ENCODE peak calls at places on chromosomes 2 and 18, in four cellular contexts. P is astrocyte of the cerebellum, L is right atrium auricular region, Q is fibroblast of lung. B is an unnamed sample.

GRCh38 chr2:148301362-148301761 is 280.5 kb downstream of the MBD5 start:
- DNase-seq in P (no peak), L (no peak), Q (no peak), B (no peak)

GRCh38 chr2:203664029-203664755 is 42.2 kb upstream of the CD28 start:
- DNase-seq in P (no peak), L (no peak), Q (no peak), B (no peak)

GRCh38 chr18:45449761-45450227 is 165.5 kb upstream of the SLC14A2 start:
- DNase-seq in P (no peak), L (no peak), Q (peak; percentile 57), B (no peak)

GRCh38 chr2:191311627-191312026 is 66.4 kb downstream of the MYO1B start:
- DNase-seq in P (peak; percentile 32), L (no peak), Q (peak; percentile 92), B (peak; percentile 75)

GRCh38 chr2:40103163-40103562 is 324.1 kb upstream of the THUMPD2 start:
- DNase-seq in P (no peak), L (no peak), Q (peak; percentile 90), B (no peak)

GRCh38 chr2:31011565-31011964 is 126.7 kb downstream of the GALNT14 start:
- DNase-seq in P (no peak), L (no peak), Q (no peak), B (no peak)

GRCh38 chr2:222875482-222875881 is 14.6 kb downstream of the ACSL3 start:
- DNase-seq in P (no peak), L (no peak), Q (no peak), B (no peak)

GRCh38 chr2:10238991-10239485 is 63.7 kb upstream of the HPCAL1 start:
- DNase-seq in P (no peak), L (no peak), Q (no peak), B (no peak)

GRCh38 chr2:201797175-201797840 is 9.0 kb upstream of the CDK15 start:
- DNase-seq in P (peak; percentile 88), L (no peak), Q (peak; percentile 93), B (peak; percentile 66)

GRCh38 chr18:33010149-33010548 is 237.3 kb upstream of the KLHL14 start:
- DNase-seq in P (peak; percentile 8), L (no peak), Q (peak; percentile 69), B (peak; percentile 57)

GRCh38 chr2:72349016-72349415 is 201.4 kb upstream of the CYP26B1 start:
- DNase-seq in P (no peak), L (no peak), Q (peak; percentile 8), B (no peak)

GRCh38 chr2:139439100-139439499 is 658.9 kb upstream of the NXPH2 start:
- DNase-seq in P (no peak), L (no peak), Q (no peak), B (no peak)

GRCh38 chr2:132923787-132924186 is 253.8 kb upstream of the LYPD1 start:
- DNase-seq in P (peak; percentile 34), L (no peak), Q (peak; percentile 86), B (no peak)

GRCh38 chr18:8299054-8299708 is 310.1 kb upstream of the RAB12 start:
- DNase-seq in P (no peak), L (no peak), Q (no peak), B (no peak)

GRCh38 chr2:234290671-234291070 is 206.2 kb downstream of the ARL4C start:
- DNase-seq in P (no peak), L (peak; percentile 67), Q (peak; percentile 28), B (no peak)

GRCh38 chr2:152861349-152861942 is 143.0 kb downstream of the ARL6IP6 start:
- DNase-seq in P (no peak), L (no peak), Q (no peak), B (no peak)

GRCh38 chr2:229408982-229409381 is 137.9 kb upstream of the PID1 start:
- DNase-seq in P (no peak), L (no peak), Q (no peak), B (no peak)

GRCh38 chr2:229410312-229410711 is 139.2 kb upstream of the PID1 start:
- DNase-seq in P (no peak), L (no peak), Q (no peak), B (no peak)

GRCh38 chr2:229409751-229410181 is 138.7 kb upstream of the PID1 start:
- DNase-seq in P (no peak), L (no peak), Q (no peak), B (no peak)

GRCh38 chr2:229407170-229407569 is 136.1 kb upstream of the PID1 start:
- DNase-seq in P (peak; percentile 80), L (peak; percentile 96), Q (peak; percentile 88), B (peak; percentile 61)

DNA sequence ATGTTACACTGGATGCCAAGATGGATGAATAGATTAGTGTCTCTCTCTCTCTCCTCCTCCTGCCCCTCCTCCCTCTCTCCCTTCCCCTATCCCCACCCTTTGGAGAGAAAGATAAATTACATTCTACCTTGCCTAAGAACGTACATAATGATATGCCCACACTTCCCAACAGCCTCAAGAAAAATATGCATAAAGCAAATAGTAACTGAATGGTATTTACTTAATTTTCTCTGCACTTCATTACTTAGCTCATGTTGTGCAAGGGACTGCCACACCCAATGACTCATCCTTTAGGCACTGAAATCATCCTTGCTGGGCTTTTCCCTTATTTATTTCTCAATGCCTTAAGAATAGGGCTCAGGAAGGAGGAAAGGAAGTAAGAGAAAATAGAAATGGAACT is 137.3 kb upstream of the PID1 start:
- DNase-seq in P (peak; percentile 71), L (peak; percentile 78), Q (peak; percentile 94), B (peak; percentile 88)
- TF ChIP-seq CTCF in P (no peak), L (no peak), Q (no peak), B (no peak)

GRCh38 chr2:75416420-75417342 is 144.1 kb downstream of the EVA1A start:
- DNase-seq in P (no peak), L (no peak), Q (no peak), B (no peak)
- H3K4me3 ChIP-seq in P (no peak overlapping the region), L (no peak overlapping the region), Q (no peak overlapping the region), B (no peak overlapping the region)

DNA sequence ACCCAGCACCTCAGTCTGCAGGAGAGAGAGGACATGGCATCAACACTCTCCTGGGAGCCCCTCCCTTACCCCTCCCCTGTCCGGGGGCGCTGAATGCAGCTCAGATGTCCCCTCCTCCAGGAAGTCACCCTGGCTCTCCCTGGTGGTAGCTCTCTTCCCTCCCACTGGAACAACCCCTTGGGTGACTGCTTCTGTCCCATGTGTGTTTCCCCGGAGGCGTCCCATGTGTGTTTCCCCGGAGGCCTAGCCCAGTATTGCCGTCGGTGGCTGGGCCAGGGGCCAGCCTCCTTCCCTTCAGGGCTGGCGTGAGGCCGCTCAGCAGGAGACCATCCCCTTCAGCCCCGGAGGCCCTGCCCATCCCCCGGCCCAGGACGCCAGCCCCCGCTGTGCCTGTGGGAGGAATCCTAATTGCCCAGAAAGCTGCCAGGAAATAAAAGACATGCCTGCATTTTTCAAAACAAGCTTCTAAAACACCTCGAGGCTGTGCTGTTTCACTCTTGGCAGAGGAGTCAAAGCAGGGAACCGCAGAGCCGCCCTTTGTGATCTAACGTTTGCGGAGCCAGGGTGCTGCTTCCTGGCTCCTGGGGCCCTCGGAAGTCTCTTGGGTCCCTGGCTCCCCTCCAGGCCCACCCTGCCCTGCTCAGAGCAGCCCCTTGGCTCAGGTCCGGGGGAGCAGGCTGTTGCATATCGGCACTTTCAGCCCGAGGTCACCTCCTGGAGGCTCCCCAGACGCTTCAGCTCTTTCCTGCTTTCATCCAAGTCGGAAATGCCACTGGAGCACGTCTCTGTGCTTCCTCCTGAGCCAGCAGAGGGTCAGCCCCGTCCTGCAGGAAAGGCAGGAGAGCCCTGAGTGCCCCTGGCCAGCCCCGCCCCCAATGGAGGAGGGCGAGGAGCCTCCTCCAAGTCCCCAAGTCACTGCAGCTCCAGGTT is 11.4 kb downstream of the SNED1 start:
- DNase-seq in P (peak; percentile 87), L (peak; percentile 67), Q (peak; percentile 86), B (no peak)
- TF ChIP-seq CTCF in P (peak; percentile 13), L (no peak), Q (no peak), B (peak; percentile 6)

GRCh38 chr2:239227661-239228371 is 173.0 kb downstream of the HDAC4 start:
- DNase-seq in P (no peak), L (no peak), Q (peak; percentile 54), B (no peak)

GRCh38 chr2:239227111-239227581 is 173.7 kb downstream of the HDAC4 start:
- DNase-seq in P (no peak), L (no peak), Q (no peak), B (no peak)

GRCh38 chr2:239225456-239225855 is 175.4 kb downstream of the HDAC4 start:
- DNase-seq in P (no peak), L (no peak), Q (no peak), B (no peak)

GRCh38 chr2:239225921-239226561 is 174.8 kb downstream of the HDAC4 start:
- DNase-seq in P (peak; percentile 82), L (no peak), Q (peak; percentile 81), B (no peak)

GRCh38 chr2:239226677-239227076 is 174.1 kb downstream of the HDAC4 start:
- DNase-seq in P (no peak), L (no peak), Q (no peak), B (no peak)
- H3K4me3 ChIP-seq in P (no peak overlapping the region), L (no peak overlapping the region), Q (no peak overlapping the region), B (no peak overlapping the region)

DNA sequence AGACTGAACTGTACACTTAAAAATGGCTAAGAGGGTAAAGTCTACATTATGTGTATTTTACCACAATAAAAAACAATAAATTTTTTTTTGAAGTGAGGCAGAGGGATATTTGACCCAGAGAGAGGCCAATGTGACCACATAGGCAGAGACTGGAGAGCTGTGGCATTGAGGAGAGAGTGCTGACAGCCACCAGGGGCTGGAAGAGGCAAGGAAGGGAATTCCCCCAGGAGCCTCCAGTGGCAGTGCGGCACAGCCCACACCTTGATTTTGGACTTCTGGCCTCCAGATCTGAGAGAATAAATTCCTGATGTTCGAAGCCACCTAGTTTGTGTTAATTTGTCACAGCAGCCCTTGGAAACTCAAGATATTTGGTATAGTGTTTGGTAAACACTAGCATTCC is 22.7 kb downstream of the ANKRD29 start:
- DNase-seq in P (no peak), L (no peak), Q (no peak), B (no peak)
- TF ChIP-seq CTCF in P (no peak), L (peak; percentile 34), Q (peak; percentile 38), B (peak; percentile 70)

GRCh38 chr2:174338626-174339570 is 4.1 kb downstream of the SP9 start:
- DNase-seq in P (no peak), L (no peak), Q (no peak), B (no peak)

GRCh38 chr2:174338155-174338495 is 3.4 kb downstream of the SP9 start:
- DNase-seq in P (no peak), L (no peak), Q (no peak), B (no peak)

GRCh38 chr2:174340400-174341300 is 5.9 kb downstream of the SP9 start:
- DNase-seq in P (no peak), L (no peak), Q (no peak), B (no peak)

GRCh38 chr2:174339971-174340399 is 5.2 kb downstream of the SP9 start:
- DNase-seq in P (no peak), L (no peak), Q (no peak), B (no peak)

DNA sequence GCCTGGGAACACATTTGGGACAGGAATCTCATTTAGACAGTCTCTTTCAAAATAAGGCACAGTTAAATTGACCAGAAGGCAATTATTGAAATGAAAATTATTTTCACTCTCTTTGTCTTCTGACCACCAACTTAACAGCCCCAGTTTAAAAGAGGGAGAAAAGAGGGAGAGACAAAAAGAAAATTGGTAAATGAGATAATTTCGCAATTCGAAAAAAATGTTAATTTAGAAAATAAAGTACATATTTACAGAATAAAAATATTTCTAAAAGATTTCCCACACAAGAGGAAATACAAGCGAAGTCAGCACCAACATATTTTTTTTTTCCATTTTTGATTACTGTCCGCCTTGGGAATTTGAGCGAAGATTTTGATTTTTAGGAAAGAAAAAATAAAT is 4.8 kb downstream of the SP9 start:
- DNase-seq in P (no peak), L (no peak), Q (no peak), B (no peak)
- H3K4me3 ChIP-seq in P (no peak overlapping the region), L (no peak overlapping the region), Q (no peak overlapping the region), B (no peak overlapping the region)

B was measured in kidney epithelial cell.